ENCODE peak calls at places on chromosomes 13 and 19, in six cellular contexts. T, I, B, O, H and S are unnamed samples.
A peak's percentile ranks its signal among the peaks of the same experiment; 100 is the strongest.

GRCh38 chr13:112330479-112331407 is 45.4 kb upstream of the SPACA7 start:
- DNase-seq in O (no peak), T (no peak), H (no peak), B (no peak), I (no peak), S (no peak)

GRCh38 chr19:47158879-47159509 is 28.4 kb downstream of the SAE1 start:
- DNase-seq in T (no peak), O (no peak), H (no peak), I (no peak), B (peak; percentile 80), S (no peak)

GRCh38 chr19:54333586-54334298 is 5.2 kb downstream of the LILRA4 start:
- DNase-seq in T (no peak), B (no peak), O (no peak), H (no peak), I (no peak), S (no peak)

GRCh38 chr13:102940143-102940542 is 94.3 kb downstream of the ERCC5 start:
- DNase-seq in B (no peak), T (no peak), O (no peak), I (no peak), H (no peak), S (no peak)

GRCh38 chr13:29737061-29737460 is 113.4 kb downstream of the UBL3 start:
- DNase-seq in H (no peak), I (no peak), B (no peak), O (no peak), T (no peak), S (no peak)

GRCh38 chr19:42469311-42470239 is 26.8 kb upstream of the CXCL17 start:
- DNase-seq in H (no peak), B (no peak), I (no peak), O (no peak), T (no peak), S (no peak)

GRCh38 chr13:36965767-36966166 is 33.4 kb downstream of the ALG5 start:
- DNase-seq in O (no peak), I (no peak), B (no peak), T (no peak), H (no peak), S (no peak)

GRCh38 chr19:48624067-48624594 is 4.8 kb downstream of the SPHK2 start:
- DNase-seq in O (peak; percentile 99), I (peak; percentile 90), T (peak; percentile 99), H (peak; percentile 100), B (peak; percentile 92), S (peak; percentile 88)

GRCh38 chr13:33281951-33282595 is 3.5 kb downstream of the STARD13 start:
- DNase-seq in I (no peak), T (no peak), B (no peak), H (no peak), O (no peak), S (no peak)

GRCh38 chr13:23750383-23751121 is 138.6 kb downstream of the MIPEP start:
- DNase-seq in B (no peak), I (no peak), T (no peak), H (no peak), O (no peak), S (no peak)

GRCh38 chr13:76853481-76853880 is 32.7 kb downstream of the KCTD12 start:
- DNase-seq in O (no peak), T (no peak), B (no peak), H (no peak), I (no peak), S (no peak)

GRCh38 chr19:46785980-46786235 is 2.5 kb downstream of the SLC1A5 start:
- DNase-seq in B (no peak), O (no peak), I (no peak), H (no peak), T (no peak), S (no peak)

GRCh38 chr19:48749571-48750198 is 2.8 kb downstream of the FUT1 start:
- DNase-seq in B (no peak), O (no peak), T (no peak), H (no peak), I (no peak), S (no peak)

GRCh38 chr13:77475345-77476084 is 60.0 kb upstream of the SCEL start:
- DNase-seq in T (no peak), H (no peak), B (no peak), O (no peak), I (no peak), S (no peak)

GRCh38 chr19:28472111-28472510 is 740.8 kb downstream of the UQCRFS1 start:
- DNase-seq in I (no peak), O (no peak), H (no peak), T (no peak), B (no peak), S (no peak)

GRCh38 chr19:35708391-35708790 is 4.0 kb downstream of the ZBTB32 start:
- DNase-seq in B (no peak), T (no peak), I (no peak), H (no peak), O (no peak), S (no peak)

GRCh38 chr19:54674021-54674617 is 11.3 kb downstream of the LILRB4 start:
- DNase-seq in T (no peak), O (no peak), B (no peak), H (peak; percentile 55), I (no peak), S (no peak)

GRCh38 chr19:48999481-49000325 is 6.0 kb downstream of the RUVBL2 start:
- DNase-seq in T (peak; percentile 52), B (peak; percentile 44), O (peak; percentile 46), H (peak; percentile 88), I (no peak), S (no peak)

GRCh38 chr13:60562081-60562764 is 165.2 kb downstream of the TDRD3 start:
- DNase-seq in O (no peak), T (no peak), H (no peak), B (no peak), I (no peak), S (no peak)

GRCh38 chr19:11203194-11204075 is 6.1 kb upstream of the KANK2 start:
- DNase-seq in T (peak; percentile 81), O (peak; percentile 61), B (no peak), H (peak; percentile 79), I (peak; percentile 80), S (peak; percentile 95)

DNA sequence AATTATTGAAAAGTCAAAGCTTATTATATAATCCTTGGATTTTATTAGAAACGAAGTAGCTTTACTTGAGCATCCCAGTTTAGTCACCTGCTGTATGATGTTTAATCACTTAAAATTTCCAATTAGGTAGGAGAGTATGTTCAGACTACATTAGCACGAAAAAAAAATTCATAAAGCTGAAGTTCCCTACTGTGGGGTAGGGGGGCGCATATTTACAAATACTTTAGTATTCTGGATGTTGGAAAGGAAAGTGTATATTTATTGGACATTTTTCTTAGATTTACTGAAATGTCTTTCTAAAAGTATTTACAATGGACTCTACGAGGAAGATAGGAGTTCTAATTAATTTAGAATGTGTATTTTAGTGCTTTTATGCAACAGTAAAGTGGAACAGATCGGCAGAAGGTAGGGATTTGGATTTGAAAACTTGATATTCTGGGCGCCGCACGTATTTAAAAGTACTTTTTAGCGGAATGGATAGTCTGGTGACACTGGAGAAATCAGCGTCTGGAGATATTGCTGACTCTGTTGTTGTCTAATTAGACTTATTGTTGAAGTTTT is 1.9 kb downstream of the CDK8 start:
- DNase-seq in H (no peak), O (no peak), I (no peak), B (no peak), T (no peak), S (no peak)
- H3K4me3 ChIP-seq in H (peak overlapping the region; percentile 81), O (peak overlapping the region; percentile 79), I (peak overlapping the region; percentile 81), B (peak overlapping the region; percentile 76), T (peak overlapping the region; percentile 89), S (peak overlapping the region; percentile 28)

DNA sequence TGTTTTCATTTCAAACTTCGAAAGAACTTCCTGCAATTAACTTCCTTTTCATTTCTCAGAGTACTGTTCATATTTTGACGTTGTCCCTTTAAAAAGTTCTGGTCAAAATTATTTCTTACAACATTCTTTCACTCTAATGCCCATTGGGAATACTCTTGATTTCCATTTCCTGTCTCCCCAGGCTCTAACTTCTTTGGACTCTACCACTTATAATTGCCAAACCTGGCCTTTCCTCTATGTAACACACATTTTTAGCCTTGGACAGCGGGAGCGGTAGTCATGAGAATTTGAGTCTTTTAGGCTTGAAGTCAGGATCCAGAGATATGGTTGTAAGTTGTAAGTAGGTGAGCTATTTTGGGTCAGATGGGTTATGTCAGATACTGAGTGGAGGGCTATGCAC is 163.5 kb upstream of the SPRY2 start:
- DNase-seq in O (no peak), I (no peak), B (no peak), T (no peak), H (no peak), S (no peak)
- H3K4me1 ChIP-seq in O (no peaks in the 10 kb centered on the region), I (no peaks in the 10 kb centered on the region), B (no peaks in the 10 kb centered on the region), T (peaks cover 15% of the 10 kb centered on the region), H (no peaks in the 10 kb centered on the region), S (no peaks in the 10 kb centered on the region)

DNA sequence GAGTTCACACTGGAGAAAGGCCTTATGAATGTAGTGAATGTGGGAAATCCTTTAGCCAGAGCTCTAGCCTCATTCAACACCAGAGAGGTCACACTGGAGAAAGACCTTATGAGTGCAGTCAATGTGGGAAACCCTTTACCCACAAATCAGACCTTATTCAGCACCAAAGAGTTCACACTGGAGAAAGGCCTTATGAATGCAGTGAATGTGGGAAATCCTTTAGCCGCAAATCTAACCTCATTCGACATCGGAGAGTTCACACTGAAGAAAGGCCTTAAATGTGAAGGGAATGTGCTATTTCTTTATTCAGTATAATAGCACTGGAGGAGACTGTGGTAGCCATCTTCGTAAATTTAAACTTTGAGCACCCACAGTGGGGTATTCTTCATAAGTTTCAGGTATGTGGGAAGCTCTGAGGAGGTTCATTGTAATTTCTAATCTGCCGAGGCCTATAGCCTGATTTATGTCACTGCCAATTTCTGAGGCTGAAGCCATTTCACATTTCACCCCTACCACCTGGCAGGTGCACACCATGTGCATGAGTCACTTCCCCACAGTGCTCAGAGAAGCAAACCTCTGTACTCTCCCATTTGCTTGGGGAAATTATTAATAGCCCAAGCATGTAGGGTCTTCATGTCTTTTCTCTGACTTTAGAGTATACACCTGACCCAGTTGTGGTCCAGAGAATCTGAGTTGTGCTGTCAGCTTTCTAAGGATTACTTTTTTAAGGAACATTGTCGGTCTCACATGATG is 6.4 kb downstream of the ZNF551 start:
- DNase-seq in I (no peak), B (no peak), H (no peak), T (no peak), O (no peak), S (no peak)
- H3K36me3 ChIP-seq in I (peaks cover 49% of the 10 kb centered on the region), B (peaks cover 39% of the 10 kb centered on the region), H (peaks cover 72% of the 10 kb centered on the region), T (peaks cover 38% of the 10 kb centered on the region), O (peaks cover 40% of the 10 kb centered on the region), S (peaks cover 35% of the 10 kb centered on the region)

GRCh38 chr19:38228005-38228377 is 4.0 kb upstream of the DPF1 start:
- DNase-seq in I (no peak), B (no peak), T (no peak), O (no peak), H (peak; percentile 38), S (no peak)

GRCh38 chr19:38231918-38232317 is 7.9 kb upstream of the DPF1 start:
- DNase-seq in I (no peak), T (no peak), H (no peak), B (no peak), O (no peak), S (no peak)

GRCh38 chr19:38228491-38229439 is 4.7 kb upstream of the DPF1 start:
- DNase-seq in T (no peak), H (peak; percentile 87), O (no peak), I (no peak), B (no peak), S (no peak)

GRCh38 chr19:38227272-38228004 is 3.4 kb upstream of the DPF1 start:
- DNase-seq in H (no peak), T (no peak), I (no peak), O (no peak), B (no peak), S (no peak)

GRCh38 chr19:38229585-38230073 is 5.6 kb upstream of the DPF1 start:
- DNase-seq in B (peak; percentile 52), O (peak; percentile 41), H (peak; percentile 93), I (no peak), T (peak; percentile 68), S (peak; percentile 77)
- H3K4me3 ChIP-seq in B (no peak overlapping the region), O (peak overlapping the region; percentile 27), H (peak overlapping the region; percentile 78), I (no peak overlapping the region), T (peak overlapping the region; percentile 42), S (peak overlapping the region; percentile 45)